ENCODE peak calls at places on chromosomes 12 and 14, in seven cellular contexts. One of them, this sample, is unnamed. For H3K9me3, the result is how much of the 10 kb centered on the place peaks cover.

GRCh38 chr12:6821674-6822433 is at the start of gene GPR162:
- DNase-seq in lung: peak
- DNase-seq in suprapubic skin: no peak
- DNase-seq in tibial artery: no peak
- DNase-seq in A549: peak
- DNase-seq in adrenal gland: peak
- DNase-seq in uterus: peak
- DNase-seq in this sample: no peak

GRCh38 chr12:21940972-21941521 is at the start of gene ABCC9:
- DNase-seq in lung: peak
- DNase-seq in suprapubic skin: peak
- DNase-seq in tibial artery: peak
- DNase-seq in A549: no peak
- DNase-seq in adrenal gland: peak
- DNase-seq in uterus: peak
- DNase-seq in this sample: no peak

GRCh38 chr14:100263141-100263540 is 24.2 kb downstream of the YY1 start:
- DNase-seq in lung: no peak
- DNase-seq in suprapubic skin: no peak
- DNase-seq in tibial artery: no peak
- DNase-seq in A549: no peak
- DNase-seq in adrenal gland: no peak
- DNase-seq in uterus: no peak
- DNase-seq in this sample: no peak

GRCh38 chr14:102517412-102518062 is 8.0 kb upstream of the ANKRD9 start:
- DNase-seq in lung: no peak
- DNase-seq in suprapubic skin: peak
- DNase-seq in tibial artery: no peak
- DNase-seq in A549: no peak
- DNase-seq in adrenal gland: no peak
- DNase-seq in uterus: no peak
- DNase-seq in this sample: no peak

GRCh38 chr14:99513946-99514551 is 32.8 kb downstream of the CCNK start:
- DNase-seq in lung: no peak
- DNase-seq in suprapubic skin: peak
- DNase-seq in tibial artery: no peak
- DNase-seq in A549: no peak
- DNase-seq in adrenal gland: no peak
- DNase-seq in uterus: no peak
- DNase-seq in this sample: no peak

GRCh38 chr14:65281991-65282908 is 130.3 kb upstream of the FUT8 start:
- DNase-seq in lung: no peak
- DNase-seq in suprapubic skin: no peak
- DNase-seq in tibial artery: no peak
- DNase-seq in A549: no peak
- DNase-seq in adrenal gland: no peak
- DNase-seq in uterus: no peak
- DNase-seq in this sample: no peak

GRCh38 chr12:54258286-54258685 is 21.6 kb downstream of the CBX5 start:
- DNase-seq in lung: no peak
- DNase-seq in suprapubic skin: no peak
- DNase-seq in tibial artery: no peak
- DNase-seq in A549: no peak
- DNase-seq in adrenal gland: no peak
- DNase-seq in uterus: no peak
- DNase-seq in this sample: no peak

GRCh38 chr14:100775831-100776591 is 49.3 kb downstream of the DLK1 start:
- DNase-seq in lung: no peak
- DNase-seq in suprapubic skin: peak
- DNase-seq in tibial artery: no peak
- DNase-seq in A549: no peak
- DNase-seq in adrenal gland: no peak
- DNase-seq in uterus: no peak
- DNase-seq in this sample: no peak

GRCh38 chr12:30896461-30896860 is 30.1 kb upstream of the TSPAN11 start:
- DNase-seq in lung: no peak
- DNase-seq in suprapubic skin: no peak
- DNase-seq in tibial artery: no peak
- DNase-seq in A549: no peak
- DNase-seq in adrenal gland: no peak
- DNase-seq in uterus: no peak
- DNase-seq in this sample: no peak

GRCh38 chr12:79058342-79058741 is 193.8 kb downstream of the SYT1 start:
- DNase-seq in lung: no peak
- DNase-seq in suprapubic skin: no peak
- DNase-seq in tibial artery: no peak
- DNase-seq in A549: peak
- DNase-seq in adrenal gland: no peak
- DNase-seq in uterus: no peak
- DNase-seq in this sample: no peak

GRCh38 chr14:87690076-87690661 is 302.8 kb downstream of the GALC start:
- DNase-seq in lung: no peak
- DNase-seq in suprapubic skin: no peak
- DNase-seq in tibial artery: no peak
- DNase-seq in A549: no peak
- DNase-seq in adrenal gland: no peak
- DNase-seq in uterus: no peak
- DNase-seq in this sample: no peak

GRCh38 chr12:75558262-75558661 is 46.9 kb upstream of the KRR1 start:
- DNase-seq in lung: no peak
- DNase-seq in suprapubic skin: no peak
- DNase-seq in tibial artery: no peak
- DNase-seq in A549: no peak
- DNase-seq in adrenal gland: no peak
- DNase-seq in uterus: no peak
- DNase-seq in this sample: no peak

GRCh38 chr14:64804754-64805260 is 74.9 kb downstream of the SPTB start:
- DNase-seq in lung: no peak
- DNase-seq in suprapubic skin: peak
- DNase-seq in tibial artery: no peak
- DNase-seq in A549: no peak
- DNase-seq in adrenal gland: no peak
- DNase-seq in uterus: no peak
- DNase-seq in this sample: no peak

GRCh38 chr12:29228474-29229157 is 79.5 kb downstream of the FAR2 start:
- DNase-seq in lung: no peak
- DNase-seq in suprapubic skin: no peak
- DNase-seq in tibial artery: no peak
- DNase-seq in A549: no peak
- DNase-seq in adrenal gland: no peak
- DNase-seq in uterus: no peak
- DNase-seq in this sample: no peak

DNA sequence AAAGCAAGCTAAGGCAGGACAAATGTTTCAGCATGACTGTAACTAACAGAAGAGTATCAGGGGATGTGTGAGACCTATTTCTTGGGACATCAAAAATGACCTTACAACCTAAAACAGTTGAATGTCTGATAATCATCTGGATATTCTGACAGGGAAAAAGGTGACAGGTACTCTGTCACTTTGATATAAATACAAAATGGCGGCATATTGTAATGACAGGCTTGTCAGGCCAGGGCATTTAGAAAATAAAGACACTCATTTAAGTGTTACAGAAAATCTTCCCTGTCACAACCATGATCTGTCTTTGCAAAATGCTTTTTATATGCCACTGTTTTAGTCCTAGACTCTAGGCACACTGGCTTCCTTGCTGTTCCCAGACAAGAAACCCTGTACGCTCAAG is 1033.3 kb upstream of the FLRT2 start:
- DNase-seq in lung: no peak
- DNase-seq in suprapubic skin: no peak
- DNase-seq in tibial artery: no peak
- DNase-seq in A549: no peak
- DNase-seq in adrenal gland: no peak
- DNase-seq in uterus: no peak
- DNase-seq in this sample: no peak
- H3K9me3 ChIP-seq in lung: under half
- H3K9me3 ChIP-seq in suprapubic skin: under half
- H3K9me3 ChIP-seq in tibial artery: under half
- H3K9me3 ChIP-seq in A549: under half
- H3K9me3 ChIP-seq in adrenal gland: under half
- H3K9me3 ChIP-seq in uterus: under half
- H3K9me3 ChIP-seq in this sample: under half

GRCh38 chr12:133217219-133217618 is 18.5 kb downstream of the ANHX start:
- DNase-seq in lung: no peak
- DNase-seq in suprapubic skin: peak
- DNase-seq in tibial artery: no peak
- DNase-seq in A549: no peak
- DNase-seq in adrenal gland: no peak
- DNase-seq in uterus: no peak
- DNase-seq in this sample: no peak
- H3K9me3 ChIP-seq in lung: half or more
- H3K9me3 ChIP-seq in suprapubic skin: half or more
- H3K9me3 ChIP-seq in tibial artery: half or more
- H3K9me3 ChIP-seq in A549: half or more
- H3K9me3 ChIP-seq in adrenal gland: under half
- H3K9me3 ChIP-seq in uterus: under half
- H3K9me3 ChIP-seq in this sample: under half

DNA sequence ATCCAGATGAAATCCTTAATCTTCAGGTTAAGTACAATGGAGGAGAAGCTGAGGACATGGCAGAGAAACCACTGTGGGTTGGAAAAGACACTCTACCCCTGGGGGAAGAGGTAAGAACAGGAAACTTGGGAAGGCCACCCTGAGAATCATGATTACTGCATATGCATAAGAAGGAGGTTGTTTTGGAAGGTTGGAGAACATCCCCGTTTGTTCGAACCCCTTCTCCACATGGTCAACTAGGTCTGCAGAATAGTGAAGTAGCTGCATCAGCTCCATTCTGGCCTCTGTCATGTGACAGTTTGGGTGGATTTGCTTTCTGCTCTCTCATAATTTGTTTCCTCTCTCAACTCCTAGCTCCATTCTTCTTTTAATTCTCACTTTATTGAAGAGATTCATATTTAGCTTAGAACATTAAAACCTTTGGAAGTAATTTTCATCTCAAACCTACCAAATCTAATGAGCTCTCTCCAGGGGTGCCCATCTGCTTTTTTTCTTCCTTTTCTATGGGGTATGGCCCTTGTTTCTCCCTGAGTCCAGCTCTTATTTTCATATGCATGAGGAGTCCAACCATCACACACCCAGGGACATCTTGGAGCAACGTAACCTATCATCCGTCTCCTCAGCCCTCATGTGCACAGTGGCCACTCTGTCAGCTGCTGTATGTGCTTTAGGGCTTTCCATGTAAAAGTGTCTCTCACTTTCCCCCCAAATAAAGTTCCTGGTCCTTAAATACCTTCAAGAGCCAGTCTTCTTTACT is 820.3 kb downstream of the TMEM121 start:
- DNase-seq in lung: no peak
- DNase-seq in suprapubic skin: no peak
- DNase-seq in tibial artery: no peak
- DNase-seq in A549: no peak
- DNase-seq in adrenal gland: no peak
- DNase-seq in uterus: no peak
- DNase-seq in this sample: no peak
- H3K9me3 ChIP-seq in lung: under half
- H3K9me3 ChIP-seq in suprapubic skin: under half
- H3K9me3 ChIP-seq in tibial artery: under half
- H3K9me3 ChIP-seq in A549: under half
- H3K9me3 ChIP-seq in adrenal gland: under half
- H3K9me3 ChIP-seq in uterus: under half
- H3K9me3 ChIP-seq in this sample: under half

DNA sequence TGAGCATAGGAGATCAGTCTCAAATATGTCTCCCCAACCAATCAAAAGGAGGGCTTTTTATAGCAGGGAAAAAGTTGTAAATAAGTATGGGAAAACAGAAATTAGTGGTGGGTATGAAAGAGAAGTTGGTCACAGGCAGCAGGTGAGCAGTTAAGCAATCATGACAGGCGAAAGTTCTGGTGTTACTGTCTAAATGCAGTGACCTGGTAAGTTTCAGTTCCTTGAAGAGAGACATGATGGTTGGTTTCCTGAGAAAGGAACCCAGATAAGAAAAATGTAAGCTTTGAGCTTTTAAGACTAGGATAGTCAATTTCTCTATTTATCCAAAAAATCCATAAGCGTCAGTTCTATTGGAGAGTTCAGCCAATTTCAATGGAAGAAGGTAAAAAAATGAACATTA is 466.2 kb upstream of the FLRT2 start:
- DNase-seq in lung: no peak
- DNase-seq in suprapubic skin: no peak
- DNase-seq in tibial artery: no peak
- DNase-seq in A549: no peak
- DNase-seq in adrenal gland: no peak
- DNase-seq in uterus: no peak
- DNase-seq in this sample: no peak
- H3K9me3 ChIP-seq in lung: under half
- H3K9me3 ChIP-seq in suprapubic skin: under half
- H3K9me3 ChIP-seq in tibial artery: under half
- H3K9me3 ChIP-seq in A549: under half
- H3K9me3 ChIP-seq in adrenal gland: under half
- H3K9me3 ChIP-seq in uterus: under half
- H3K9me3 ChIP-seq in this sample: under half

DNA sequence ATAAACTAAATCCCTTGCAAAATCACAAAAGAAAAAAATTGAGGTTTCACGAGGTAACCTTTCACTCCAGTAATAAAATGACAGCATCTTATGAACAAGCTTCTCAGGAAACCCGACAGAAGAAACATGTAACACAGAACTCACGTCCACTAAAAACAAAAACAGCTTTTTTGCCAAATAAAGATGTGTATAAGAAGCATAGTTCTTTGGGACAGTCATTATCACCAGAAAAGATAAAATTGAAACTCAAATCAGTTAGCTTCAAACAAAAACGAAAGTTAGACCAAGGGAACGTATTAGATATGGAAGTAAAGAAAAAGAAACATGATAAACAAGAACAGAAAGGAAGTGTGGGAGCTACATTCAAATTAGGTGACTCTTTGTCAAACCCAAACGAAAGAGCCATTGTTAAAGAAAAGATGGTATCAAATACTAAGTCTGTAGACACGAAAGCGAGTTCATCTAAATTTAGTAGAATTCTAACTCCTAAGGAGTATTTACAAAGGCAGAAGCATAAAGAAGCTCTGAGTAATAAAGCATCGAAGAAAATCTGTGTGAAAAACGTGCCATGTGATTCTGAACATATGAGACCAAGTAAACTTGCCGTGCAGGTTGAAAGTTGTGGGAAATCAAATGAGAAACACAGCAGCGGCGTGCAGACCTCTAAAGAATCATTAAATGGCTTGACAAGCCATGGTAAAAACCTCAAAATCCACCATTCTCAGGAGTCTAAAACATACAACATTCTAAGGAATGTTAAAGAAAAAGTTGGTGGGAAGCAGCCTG is 25.8 kb downstream of the RESF1 start:
- DNase-seq in lung: no peak
- DNase-seq in suprapubic skin: no peak
- DNase-seq in tibial artery: no peak
- DNase-seq in A549: no peak
- DNase-seq in adrenal gland: no peak
- DNase-seq in uterus: no peak
- DNase-seq in this sample: no peak
- H3K9me3 ChIP-seq in lung: under half
- H3K9me3 ChIP-seq in suprapubic skin: under half
- H3K9me3 ChIP-seq in tibial artery: under half
- H3K9me3 ChIP-seq in A549: under half
- H3K9me3 ChIP-seq in adrenal gland: under half
- H3K9me3 ChIP-seq in uterus: under half
- H3K9me3 ChIP-seq in this sample: under half

GRCh38 chr14:104323551-104324175 is 185.3 kb downstream of the KIF26A start:
- DNase-seq in lung: no peak
- DNase-seq in suprapubic skin: peak
- DNase-seq in tibial artery: no peak
- DNase-seq in A549: no peak
- DNase-seq in adrenal gland: no peak
- DNase-seq in uterus: no peak
- DNase-seq in this sample: no peak
- H3K9me3 ChIP-seq in lung: under half
- H3K9me3 ChIP-seq in suprapubic skin: under half
- H3K9me3 ChIP-seq in tibial artery: under half
- H3K9me3 ChIP-seq in A549: under half
- H3K9me3 ChIP-seq in adrenal gland: under half
- H3K9me3 ChIP-seq in uterus: under half
- H3K9me3 ChIP-seq in this sample: under half